ENCODE peak calls at places on chromosomes 12 and 14, in ten cellular contexts. W, R, J, U, S, I, P, X, G and D are unnamed samples.

GRCh38 chr12:115687094-115687493 is 590.4 kb downstream of the MED13L start:
- DNase-seq in G (no peak), X (no peak), J (no peak), U (no peak), P (no peak), R (peak; percentile 26), I (no peak), S (peak; percentile 6), W (no peak), D (no peak)

GRCh38 chr12:91899056-91899455 is 246.6 kb downstream of the BTG1 start:
- DNase-seq in W (no peak), X (no peak), I (no peak), P (no peak), R (no peak), J (no peak), U (no peak), G (no peak), S (no peak), D (no peak)

GRCh38 chr14:95290769-95291440 is 28.8 kb downstream of the CLMN start:
- DNase-seq in G (no peak), J (no peak), P (peak; percentile 43), S (no peak), I (no peak), W (no peak), U (peak; percentile 93), R (peak; percentile 76), X (no peak), D (no peak)

GRCh38 chr12:1474567-1475153 is 119.7 kb downstream of the FBXL14 start:
- DNase-seq in S (no peak), R (no peak), X (peak; percentile 71), J (no peak), P (no peak), G (peak; percentile 86), I (peak; percentile 97), U (no peak), W (no peak), D (no peak)

GRCh38 chr12:131124487-131125280 is 171.0 kb downstream of the ADGRD1 start:
- DNase-seq in I (no peak), J (no peak), G (no peak), R (no peak), P (no peak), U (no peak), X (no peak), S (no peak), W (no peak), D (no peak)

GRCh38 chr12:57149309-57149900 is 2.0 kb upstream of the LRP1-AS start:
- DNase-seq in J (peak; percentile 89), X (no peak), I (peak; percentile 88), W (no peak), G (peak; percentile 97), U (peak; percentile 40), P (no peak), R (no peak), S (peak; percentile 27), D (no peak)

GRCh38 chr14:101552786-101553231 is 8.5 kb upstream of the DIO3 start:
- DNase-seq in G (no peak), S (no peak), J (no peak), W (no peak), X (no peak), U (no peak), R (no peak), I (no peak), P (no peak), D (no peak)

GRCh38 chr12:112149596-112149995 is 24.2 kb downstream of the TRAFD1 start:
- DNase-seq in P (no peak), I (no peak), X (no peak), W (no peak), S (no peak), U (peak; percentile 61), J (no peak), R (no peak), G (no peak), D (no peak)

GRCh38 chr14:43313719-43314118 is 1193.4 kb downstream of the FSCB start:
- DNase-seq in S (no peak), I (no peak), G (no peak), P (no peak), J (no peak), W (no peak), U (no peak), R (no peak), X (no peak), D (no peak)

GRCh38 chr12:46711756-46712155 is 114.0 kb downstream of the SLC38A4 start:
- DNase-seq in S (no peak), I (peak; percentile 62), P (no peak), R (no peak), J (no peak), U (no peak), X (no peak), W (no peak), G (no peak), D (no peak)

GRCh38 chr14:100621806-100622205 is 34.6 kb upstream of the BEGAIN start:
- DNase-seq in W (no peak), R (no peak), J (no peak), P (peak; percentile 8), S (no peak), I (no peak), X (no peak), U (no peak), G (no peak), D (peak; percentile 45)

GRCh38 chr12:67366530-67367196 is 97.5 kb downstream of the CAND1 start:
- DNase-seq in I (peak; percentile 91), J (no peak), G (peak; percentile 85), R (no peak), W (no peak), S (no peak), P (no peak), U (no peak), X (no peak), D (no peak)

DNA sequence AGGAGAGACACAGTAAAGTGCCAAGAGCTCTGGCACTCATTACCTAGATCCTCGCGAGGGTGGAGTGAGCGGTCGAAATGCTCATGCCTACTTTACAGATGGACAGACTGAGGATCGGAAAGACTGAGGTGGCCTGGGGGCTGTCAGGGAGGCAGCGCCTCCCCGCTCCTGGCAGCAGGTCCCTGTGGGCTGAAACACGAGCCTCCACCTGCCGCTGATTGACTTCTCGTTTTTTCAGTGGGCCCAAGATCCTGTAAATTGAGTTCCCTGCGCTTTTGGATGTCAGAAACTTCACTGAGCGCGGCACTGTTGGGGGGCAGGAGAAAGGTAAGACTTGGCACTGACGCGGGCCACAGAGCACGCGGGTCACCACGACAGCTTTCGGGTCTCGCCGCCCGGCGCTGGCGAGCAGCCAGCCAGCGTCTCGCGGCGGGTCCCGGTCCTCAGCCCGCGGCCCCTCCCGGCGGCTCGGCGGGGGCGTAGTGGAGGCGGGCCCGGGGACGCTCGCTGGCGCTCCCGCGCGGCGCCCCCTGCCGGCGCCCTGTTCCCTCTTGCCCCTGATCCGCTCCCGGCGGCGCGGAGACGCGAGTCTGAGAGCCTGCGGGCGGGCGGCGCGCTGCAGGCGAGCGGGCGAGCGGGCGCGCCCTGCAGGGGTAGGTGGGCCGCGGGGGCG is 550 bp upstream of the SCN8A start:
- DNase-seq in P (peak; percentile 90), J (peak; percentile 73), X (peak; percentile 98), R (peak; percentile 66), W (peak; percentile 88), U (peak; percentile 70), S (peak; percentile 62), I (peak; percentile 64), G (peak; percentile 67), D (peak; percentile 80)
- TF ChIP-seq CTCF in P (no peak), J (peak; percentile 30), X (peak; percentile 55), R (no peak), W (peak; percentile 84), U (peak; percentile 82), S (peak; percentile 68), I (peak; percentile 25), G (peak; percentile 19), D (peak; percentile 39)

GRCh38 chr12:121576851-121577391 is 3.9 kb downstream of the KDM2B start:
- DNase-seq in R (no peak), X (peak; percentile 95), W (no peak), P (no peak), I (peak; percentile 88), S (peak; percentile 40), U (no peak), G (peak; percentile 70), J (peak; percentile 54), D (peak; percentile 46)

GRCh38 chr12:121579981-121580868 is 598 bp downstream of the KDM2B start:
- DNase-seq in G (peak; percentile 78), X (peak; percentile 92), I (peak; percentile 55), P (peak; percentile 77), W (peak; percentile 44), U (peak; percentile 73), S (peak; percentile 34), J (peak; percentile 81), R (peak; percentile 78), D (peak; percentile 87)

GRCh38 chr12:121577443-121578180 is 3.2 kb downstream of the KDM2B start:
- DNase-seq in R (no peak), X (peak; percentile 69), J (peak; percentile 44), P (no peak), U (no peak), W (no peak), G (no peak), S (no peak), I (no peak), D (peak; percentile 20)

GRCh38 chr12:121579190-121579791 is 1.5 kb downstream of the KDM2B start:
- DNase-seq in X (peak; percentile 65), I (no peak), W (peak; percentile 13), G (no peak), J (peak; percentile 64), S (no peak), U (peak; percentile 49), R (peak; percentile 41), P (peak; percentile 59), D (peak; percentile 77)

GRCh38 chr12:121578230-121579189 is 2.3 kb downstream of the KDM2B start:
- DNase-seq in J (peak; percentile 70), R (no peak), W (no peak), X (peak; percentile 68), P (peak; percentile 24), I (no peak), U (peak; percentile 26), G (peak; percentile 48), S (no peak), D (peak; percentile 62)
- TF ChIP-seq CTCF in J (no peak), R (no peak), W (no peak), X (no peak), P (peak; percentile 46), I (no peak), U (no peak), G (no peak), S (no peak), D (no peak)

GRCh38 chr12:99027491-99027890 is 382.4 kb downstream of the APAF1 start:
- DNase-seq in P (no peak), W (no peak), G (no peak), I (no peak), X (no peak), J (no peak), S (no peak), U (no peak), R (no peak), D (no peak)
- TF ChIP-seq CTCF in P (no peak), W (no peak), G (no peak), I (no peak), X (no peak), J (no peak), S (no peak), U (no peak), R (no peak), D (no peak)

GRCh38 chr12:7661741-7662140 is 4.0 kb downstream of the APOBEC1 start:
- DNase-seq in R (no peak), X (peak; percentile 32), W (no peak), S (no peak), U (no peak), I (no peak), G (no peak), J (no peak), P (no peak), D (no peak)

GRCh38 chr12:7666595-7666994 is 887 bp upstream of the APOBEC1 start:
- DNase-seq in W (no peak), G (no peak), J (no peak), X (no peak), S (peak; percentile 40), P (no peak), I (no peak), U (no peak), R (no peak), D (no peak)

GRCh38 chr12:7667025-7667575 is 1.4 kb upstream of the APOBEC1 start:
- DNase-seq in J (no peak), P (peak; percentile 42), U (no peak), I (peak; percentile 44), W (no peak), R (no peak), X (no peak), G (no peak), S (peak; percentile 10), D (peak; percentile 51)
- TF ChIP-seq CTCF in J (no peak), P (peak; percentile 73), U (no peak), I (peak; percentile 50), W (peak; percentile 46), R (no peak), X (peak; percentile 36), G (peak; percentile 18), S (peak; percentile 16), D (peak; percentile 29)